ENCODE peak calls at places on chromosomes 1 and 21, in four cellular contexts. W is CD4-positive, alpha-beta T cell; M is foreskin fibroblast; B is fibroblast of the aortic adventitia. R is an unnamed sample.
A peak's percentile ranks its signal among the peaks of the same experiment; 100 is the strongest.

GRCh38 chr1:228337711-228338520 is 68.7 kb downstream of the TRIM11 start:
- DNase-seq in W (no peak), M (no peak), B (no peak), R (no peak)

GRCh38 chr1:188670837-188671236 is 1806.8 kb downstream of the BRINP3 start:
- DNase-seq in W (no peak), M (no peak), B (no peak), R (no peak)

GRCh38 chr21:33412832-33413519 is 9.8 kb downstream of the IFNGR2 start:
- DNase-seq in W (no peak), M (no peak), B (no peak), R (no peak)

GRCh38 chr1:83845437-83846071 is 153.4 kb downstream of the TTLL7 start:
- DNase-seq in W (no peak), M (peak; percentile 61), B (peak; percentile 17), R (no peak)

GRCh38 chr1:198929961-198930599 is 291.2 kb downstream of the PTPRC start:
- DNase-seq in W (no peak), M (peak; percentile 47), B (no peak), R (no peak)

GRCh38 chr1:113416515-113416914 is 26.2 kb downstream of the MAGI3 start:
- DNase-seq in W (no peak), M (no peak), B (no peak), R (no peak)

GRCh38 chr21:33394260-33394659 is 9.0 kb upstream of the IFNGR2 start:
- DNase-seq in W (no peak), M (no peak), B (no peak), R (no peak)

GRCh38 chr1:232611834-232612233 is 18.1 kb downstream of the SIPA1L2 start:
- DNase-seq in W (no peak), M (no peak), B (no peak), R (no peak)

GRCh38 chr21:28675265-28676041 is 317.2 kb downstream of the LTN1 start:
- DNase-seq in W (no peak), M (peak; percentile 79), B (peak; percentile 71), R (no peak)

GRCh38 chr1:212928323-212929281 is 21.7 kb upstream of the VASH2 start:
- DNase-seq in W (no peak), M (peak; percentile 19), B (no peak), R (no peak)

GRCh38 chr1:92858564-92859399 is 26.9 kb downstream of the RPL5 start:
- DNase-seq in W (no peak), M (peak; percentile 86), B (peak; percentile 91), R (no peak)

GRCh38 chr1:26690157-26690556 is 5.7 kb upstream of the ARID1A start:
- DNase-seq in W (no peak), M (no peak), B (no peak), R (no peak)

GRCh38 chr1:153922076-153922837 is 515 bp downstream of the GATAD2B start:
- DNase-seq in W (no peak), M (peak; percentile 50), B (no peak), R (peak; percentile 58)

GRCh38 chr1:62263006-62263812 is 56.0 kb downstream of the KANK4 start:
- DNase-seq in W (no peak), M (no peak), B (no peak), R (no peak)

GRCh38 chr1:156705918-156706646 is 699 bp upstream of the CRABP2 start:
- DNase-seq in W (peak; percentile 64), M (peak; percentile 89), B (peak; percentile 73), R (peak; percentile 58)

GRCh38 chr1:180033387-180033786 is 78.8 kb downstream of the CEP350 start:
- DNase-seq in W (no peak), M (peak; percentile 24), B (peak; percentile 4), R (no peak)

GRCh38 chr1:42932442-42932941 is 26.2 kb downstream of the SLC2A1 start:
- DNase-seq in W (no peak), M (no peak), B (no peak), R (peak; percentile 19)

GRCh38 chr1:109733235-109733634 is 7.6 kb downstream of the GSTM3 start:
- DNase-seq in W (no peak), M (no peak), B (no peak), R (no peak)

GRCh38 chr1:174872615-174873058 is 127.1 kb upstream of the CACYBP start:
- DNase-seq in W (no peak), M (no peak), B (peak; percentile 10), R (no peak)

GRCh38 chr1:193408782-193409293 is 222.4 kb upstream of the B3GALT2 start:
- DNase-seq in W (no peak), M (peak; percentile 74), B (peak; percentile 94), R (no peak)

GRCh38 chr21:16308269-16308668 is 578.5 kb downstream of the USP25 start:
- DNase-seq in W (no peak), M (no peak), B (peak; percentile 61), R (no peak)

GRCh38 chr1:210231846-210232523 is 611 bp upstream of the SERTAD4 start:
- DNase-seq in W (no peak), M (peak; percentile 82), B (peak; percentile 81), R (no peak)

GRCh38 chr1:94324168-94324544 is 86.8 kb upstream of the ARHGAP29 start:
- DNase-seq in W (no peak), M (peak; percentile 74), B (peak; percentile 45), R (no peak)

GRCh38 chr21:30083120-30083945 is 83.3 kb downstream of the CLDN17 start:
- DNase-seq in W (no peak), M (no peak), B (no peak), R (no peak)

GRCh38 chr1:248851390-248851789 is 7.5 kb downstream of the ZNF692 start:
- DNase-seq in W (no peak), M (no peak), B (no peak), R (no peak)

GRCh38 chr1:92960395-92961130 is 699 bp downstream of the DIPK1A start:
- DNase-seq in W (peak; percentile 50), M (peak; percentile 95), B (peak; percentile 84), R (peak; percentile 69)

GRCh38 chr21:42340187-42340586 is 10.6 kb downstream of the TFF2 start:
- DNase-seq in W (no peak), M (no peak), B (no peak), R (no peak)

GRCh38 chr1:62508187-62508758 is 71.4 kb downstream of the USP1 start:
- DNase-seq in W (no peak), M (peak; percentile 57), B (peak; percentile 74), R (no peak)

GRCh38 chr1:56525463-56526155 is 53.8 kb downstream of the PLPP3 start:
- DNase-seq in W (no peak), M (peak; percentile 66), B (no peak), R (no peak)

GRCh38 chr1:171389176-171389575 is 75.2 kb downstream of the FMO4 start:
- DNase-seq in W (no peak), M (peak; percentile 6), B (no peak), R (no peak)

GRCh38 chr1:185894806-185895205 is 160.6 kb downstream of the HMCN1 start:
- DNase-seq in W (no peak), M (peak; percentile 30), B (peak; percentile 57), R (no peak)

GRCh38 chr1:61278966-61279365 is 196.6 kb downstream of the NFIA start:
- DNase-seq in W (no peak), M (no peak), B (no peak), R (no peak)

GRCh38 chr1:178768423-178768822 is 43.4 kb downstream of the RALGPS2 start:
- DNase-seq in W (no peak), M (peak; percentile 38), B (peak; percentile 41), R (no peak)

GRCh38 chr1:65431111-65431705 is 10.7 kb downstream of the LEPR start:
- DNase-seq in W (no peak), M (peak; percentile 65), B (peak; percentile 76), R (no peak)

GRCh38 chr1:214071469-214071868 is 83.7 kb downstream of the PROX1 start:
- DNase-seq in W (no peak), M (no peak), B (no peak), R (no peak)

DNA sequence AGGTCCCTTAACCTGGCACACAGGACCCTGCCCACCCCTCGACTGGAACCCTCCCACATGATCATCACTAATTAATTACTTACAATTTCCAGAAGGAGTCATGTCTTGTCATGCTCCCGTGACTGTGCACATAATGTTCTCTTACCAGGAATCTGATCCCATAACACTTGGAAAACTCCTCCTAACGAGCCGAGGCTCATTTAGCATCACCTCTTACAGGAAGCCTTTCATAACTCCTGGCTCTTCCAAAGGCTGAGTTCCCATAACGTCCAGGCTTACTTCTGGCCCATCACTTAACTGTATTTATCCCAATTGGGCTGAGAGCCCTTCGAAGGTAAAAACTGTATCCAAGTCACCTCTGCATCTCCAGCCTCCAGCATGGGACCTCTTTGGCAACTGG is 147.9 kb upstream of the JUN start:
- DNase-seq in W (no peak), M (no peak), B (no peak), R (no peak)
- TF ChIP-seq CTCF in W (no peak), M (no peak), B (no peak), R (no peak)

DNA sequence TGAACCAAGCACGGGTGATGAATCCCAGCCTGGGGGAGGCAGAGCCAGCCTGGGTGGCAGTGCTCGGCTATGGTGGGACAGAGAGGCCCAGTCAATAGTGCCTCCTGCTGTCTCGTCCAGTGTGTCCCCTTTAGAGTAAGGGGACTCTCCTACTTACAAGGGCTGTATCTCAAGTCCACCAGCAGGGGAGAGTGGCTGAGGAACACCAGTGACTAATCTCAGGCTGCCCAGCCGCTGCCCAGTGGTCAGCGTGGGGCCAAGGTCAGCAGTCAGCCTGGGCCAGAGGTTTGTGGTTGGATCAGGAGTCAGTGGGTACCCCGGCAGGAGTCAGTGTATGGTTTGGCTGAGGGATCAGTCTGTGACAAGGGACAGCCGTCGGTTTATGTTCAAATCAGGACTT is 109.2 kb upstream of the RUNX3 start:
- DNase-seq in W (no peak), M (no peak), B (no peak), R (no peak)
- TF ChIP-seq CTCF in W (no peak), M (no peak), B (peak; percentile 22), R (no peak)

DNA sequence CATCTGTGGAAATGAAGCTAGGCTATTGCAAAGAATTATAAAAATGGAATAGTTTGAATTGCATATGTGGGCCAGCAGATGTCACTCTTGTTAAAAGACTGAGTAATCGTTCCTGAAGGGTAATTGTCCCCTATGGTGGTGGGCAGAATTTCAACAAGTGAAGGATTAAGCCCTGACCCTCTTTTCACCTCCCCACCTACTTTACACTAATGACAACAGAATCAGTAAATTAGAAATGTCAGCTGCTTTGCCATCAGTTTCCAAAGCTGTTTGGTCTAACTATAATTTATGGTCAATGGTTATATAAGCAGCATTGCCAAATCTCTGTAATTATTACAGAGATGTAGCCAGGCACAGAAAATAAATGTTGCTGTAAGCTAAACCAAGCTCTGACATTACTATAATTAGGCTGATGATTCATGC is 898.6 kb downstream of the AMY1C start:
- DNase-seq in W (no peak), M (peak; percentile 9), B (no peak), R (no peak)
- TF ChIP-seq CTCF in W (no peak), M (no peak), B (no peak), R (no peak)

DNA sequence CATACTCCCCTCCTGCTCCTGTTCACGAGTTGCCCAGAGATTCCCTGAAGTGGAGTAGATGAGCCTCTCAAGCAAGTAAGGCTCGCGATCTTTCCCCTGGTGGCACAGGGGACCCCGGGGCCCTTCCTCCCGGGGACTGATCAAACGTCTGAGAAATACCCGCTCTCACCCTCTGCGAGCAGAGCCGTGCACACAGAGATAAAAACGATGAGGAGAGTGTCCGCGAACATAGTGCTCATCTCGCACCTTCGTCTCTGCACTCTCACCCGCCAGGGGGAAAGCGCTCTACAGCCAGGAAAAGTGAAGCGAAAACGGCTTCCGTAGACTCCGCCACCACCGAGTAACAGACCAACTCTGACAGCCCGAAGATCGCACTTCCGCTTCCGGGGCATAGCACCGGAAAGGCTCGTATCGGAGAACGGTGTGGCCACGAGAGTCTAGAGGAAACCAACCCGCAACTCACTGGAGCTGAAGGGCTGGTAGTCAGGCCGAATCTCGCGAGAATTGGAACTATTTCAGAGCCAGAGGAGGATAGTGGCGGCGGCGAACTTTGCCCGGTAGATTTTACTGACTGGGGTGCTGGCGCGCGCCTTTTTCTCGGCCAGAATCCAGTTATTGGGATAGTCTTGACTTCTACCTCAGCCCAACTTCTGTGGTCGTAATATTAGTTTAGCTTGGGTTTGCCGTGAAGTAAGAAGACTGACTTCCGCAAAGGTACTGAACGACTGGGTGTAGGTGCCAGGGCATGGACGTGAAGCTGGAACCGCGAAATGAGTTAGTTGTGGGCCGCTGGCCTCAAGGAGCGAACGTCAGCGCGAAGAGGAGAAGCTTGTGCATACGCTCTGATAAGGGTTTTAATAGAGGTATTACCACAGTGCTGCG is at the start of gene TMCO1:
- DNase-seq in W (peak; percentile 86), M (peak; percentile 98), B (peak; percentile 99), R (peak; percentile 87)
- TF ChIP-seq CTCF in W (no peak), M (no peak), B (peak; percentile 41), R (no peak)

R was measured in natural killer cell.